ENCODE peak calls at places on chromosomes 4 and X, in six cellular contexts. W is GM23338, E is NCI-H1092 treated with DMSO at 0.1 percent for 48 hours, O is activated T-cell treated with anti-CD3 and anti-CD28 coated beads for 1 hour, S is iris pigment epithelial cell, N is RWPE1. T is an unnamed sample.

GRCh38 chr4:147773261-147774184 is 41.6 kb downstream of the ARHGAP10 start:
- DNase-seq in S (peak), W (no peak), O (no peak), N (no peak), E (no peak), T (peak)

GRCh38 chrX:130810561-130810960 is 92.4 kb downstream of the ENOX2 start:
- DNase-seq in S (no peak), N (no peak), E (no peak), W (no peak), O (no peak), T (no peak)

GRCh38 chr4:107760281-107760947 is 40.4 kb upstream of the PAPSS1 start:
- DNase-seq in E (no peak), S (peak), N (peak), W (peak), O (no peak), T (no peak)

GRCh38 chrX:41164469-41164868 is 79.2 kb downstream of the USP9X start:
- DNase-seq in W (no peak), E (peak), S (no peak), N (no peak), O (no peak), T (no peak)

GRCh38 chr4:78661923-78662521 is 110.5 kb downstream of the ANXA3 start:
- DNase-seq in O (no peak), S (peak), E (peak), W (peak), N (no peak), T (no peak)

GRCh38 chrX:103099706-103100105 is 6.8 kb upstream of the NXF3 start:
- DNase-seq in W (no peak), S (no peak), N (no peak), O (no peak), E (no peak), T (no peak)

GRCh38 chr4:147851135-147851534 is 119.2 kb downstream of the ARHGAP10 start:
- DNase-seq in S (no peak), O (no peak), N (no peak), W (no peak), E (no peak), T (no peak)

GRCh38 chr4:125702406-125702805 is 387.7 kb downstream of the FAT4 start:
- DNase-seq in O (no peak), E (no peak), W (no peak), N (no peak), S (peak), T (no peak)

GRCh38 chr4:39061450-39061849 is 582 bp upstream of the KLHL5 start:
- DNase-seq in W (no peak), S (no peak), N (no peak), E (no peak), O (no peak), T (no peak)

GRCh38 chr4:53365486-53366300 is at the start of gene SCFD2:
- DNase-seq in W (peak), E (peak), S (peak), N (peak), O (peak), T (peak)

GRCh38 chrX:34879361-34879760 is 63.2 kb upstream of the FAM47B start:
- DNase-seq in S (peak), W (no peak), E (no peak), O (no peak), N (no peak), T (no peak)

GRCh38 chrX:39592776-39593175 is 505.0 kb downstream of the BCOR start:
- DNase-seq in N (no peak), S (peak), W (no peak), O (no peak), E (no peak), T (no peak)

GRCh38 chr4:165532976-165533375 is 154.2 kb downstream of the CPE start:
- DNase-seq in E (no peak), S (no peak), W (peak), N (no peak), O (no peak), T (no peak)

GRCh38 chr4:114349543-114350175 is 248.9 kb upstream of the UGT8 start:
- DNase-seq in N (peak), S (peak), O (no peak), E (no peak), W (no peak), T (no peak)

GRCh38 chr4:8701101-8702019 is 108.8 kb downstream of the CPZ start:
- DNase-seq in O (no peak), E (no peak), S (no peak), N (no peak), W (no peak), T (no peak)

T was measured in NCI-H82.